ENCODE peak calls at places on chromosomes 2 and 18, in five cellular contexts. Y, E, Q, V and K are unnamed samples.

GRCh38 chr2:174597347-174598047 is at the start of gene WIPF1:
- DNase-seq in Q (peak), E (no peak), Y (no peak), V (peak), K (no peak)

GRCh38 chr2:223835701-223836532 is 1.5 kb downstream of the AP1S3 start:
- DNase-seq in E (no peak), V (no peak), Q (peak), Y (peak), K (peak)

GRCh38 chr2:71948781-71949536 is 198.7 kb downstream of the CYP26B1 start:
- DNase-seq in Y (no peak), Q (no peak), V (peak), E (no peak), K (no peak)

GRCh38 chr2:48347712-48348111 is 182.2 kb upstream of the STON1 start:
- DNase-seq in Q (no peak), E (no peak), V (peak), Y (no peak), K (no peak)

GRCh38 chr18:55384551-55385275 is 203.3 kb downstream of the TCF4 start:
- DNase-seq in Y (peak), E (peak), V (peak), Q (peak), K (no peak)

GRCh38 chr2:239882335-239882734 is 142.8 kb downstream of the NDUFA10 start:
- DNase-seq in V (peak), Q (peak), Y (peak), E (peak), K (peak)

GRCh38 chr2:19068206-19068605 is 290.2 kb downstream of the OSR1 start:
- DNase-seq in Q (no peak), Y (no peak), E (no peak), V (no peak), K (no peak)

GRCh38 chr2:46695283-46695682 is 215.9 kb downstream of the TMEM247 start:
- DNase-seq in E (no peak), V (peak), Y (no peak), Q (no peak), K (no peak)

GRCh38 chr2:96760986-96761832 is 507 bp downstream of the CNNM4 start:
- DNase-seq in V (peak), E (peak), Q (no peak), Y (peak), K (peak)

GRCh38 chr2:102520801-102521200 is 47.8 kb downstream of the SLC9A4 start:
- DNase-seq in Q (no peak), E (no peak), Y (no peak), V (no peak), K (peak)

GRCh38 chr2:216845426-216845825 is 14.4 kb downstream of the TNP1 start:
- DNase-seq in E (no peak), Q (no peak), Y (no peak), V (no peak), K (no peak)

GRCh38 chr2:50059462-50059861 is 905.1 kb upstream of the FSHR start:
- DNase-seq in V (no peak), Q (no peak), E (no peak), Y (no peak), K (no peak)

GRCh38 chr2:59254279-59254678 is 1013.2 kb upstream of the FANCL start:
- DNase-seq in Y (no peak), Q (no peak), E (no peak), V (no peak), K (no peak)

GRCh38 chr18:3914833-3915598 is 465.0 kb downstream of the TGIF1 start:
- DNase-seq in V (no peak), Q (peak), Y (no peak), E (no peak), K (no peak)

GRCh38 chr2:103004426-103004942 is 242.7 kb downstream of the TMEM182 start:
- DNase-seq in E (no peak), Y (no peak), V (no peak), Q (peak), K (no peak)

GRCh38 chr2:72146357-72147302 is 1.0 kb downstream of the CYP26B1 start:
- DNase-seq in Q (no peak), V (no peak), Y (peak), E (peak), K (peak)

GRCh38 chr2:191675807-191676667 is 1.9 kb upstream of the NABP1 start:
- DNase-seq in Y (peak), Q (peak), E (no peak), V (no peak), K (no peak)

GRCh38 chr2:201698588-201699226 is at the start of gene MPP4:
- DNase-seq in E (no peak), Y (no peak), V (peak), Q (no peak), K (no peak)

GRCh38 chr2:232328038-232328435 is 50.5 kb upstream of the ALPP start:
- DNase-seq in Y (no peak), Q (no peak), E (no peak), V (no peak), K (no peak)

GRCh38 chr2:21822505-21822904 is 698.7 kb downstream of the TDRD15 start:
- DNase-seq in V (no peak), E (no peak), Q (no peak), Y (no peak), K (no peak)

GRCh38 chr2:9554841-9555337 is 741 bp downstream of the ADAM17 start:
- DNase-seq in Q (peak), Y (peak), V (peak), E (peak), K (peak)

GRCh38 chr18:11857177-11857887 is 6.1 kb downstream of the CHMP1B start:
- DNase-seq in Y (peak), Q (no peak), E (peak), V (peak), K (peak)

GRCh38 chr18:987325-988186 is 82.9 kb downstream of the ADCYAP1 start:
- DNase-seq in Q (no peak), V (peak), E (no peak), Y (no peak), K (no peak)

GRCh38 chr2:188142636-188143035 is 149.0 kb upstream of the GULP1 start:
- DNase-seq in V (peak), Q (no peak), E (no peak), Y (no peak), K (no peak)

GRCh38 chr2:209642146-209642815 is 129.4 kb upstream of the UNC80 start:
- DNase-seq in Q (no peak), E (no peak), V (peak), Y (no peak), K (no peak)
- H3K4me2 ChIP-seq in Q (no peak), E (no peak), V (no peak), Y (no peak), K (no peak)

DNA sequence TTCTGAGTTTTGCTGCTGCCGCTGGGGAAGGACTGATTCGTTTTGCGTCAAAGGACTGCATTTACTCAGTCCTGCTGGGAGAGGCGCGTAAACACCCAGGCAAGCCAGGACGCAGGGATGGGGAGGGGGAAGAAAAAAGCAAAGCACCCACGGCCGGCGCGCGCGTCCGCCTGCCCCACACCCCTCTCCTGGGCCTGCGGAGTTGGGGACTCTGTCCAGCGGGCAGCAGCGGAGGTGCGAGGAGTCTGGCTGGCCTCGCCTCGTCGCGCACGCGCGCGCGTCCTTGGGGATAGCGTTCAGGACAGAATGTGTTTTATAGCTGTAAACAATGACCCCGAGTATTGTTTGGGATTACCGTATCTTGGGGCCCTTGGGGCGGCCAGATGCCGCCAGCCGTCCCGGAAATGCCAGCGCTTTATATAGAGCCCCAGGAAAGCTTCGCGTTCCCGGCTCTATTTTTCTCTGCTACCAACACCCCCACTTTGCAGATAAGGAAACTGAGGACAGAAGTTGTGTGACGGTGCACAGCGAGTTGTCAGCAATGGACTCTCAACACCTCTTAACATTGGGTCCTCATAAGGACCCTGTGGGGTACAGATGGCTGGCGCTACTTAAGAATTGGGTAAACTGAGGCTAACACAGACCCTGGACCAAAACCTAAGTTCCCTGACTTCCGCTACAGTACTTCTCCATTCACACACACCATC is 1.6 kb upstream of the FOSL2 start:
- DNase-seq in Y (peak), E (peak), V (peak), Q (peak), K (peak)
- TF ChIP-seq EZH2phosphoT487 in Y (no peak), E (no peak), V (no peak), Q (no peak), K (no peak)

GRCh38 chr18:77250501-77250925 is 865 bp downstream of the GALR1 start:
- DNase-seq in Q (no peak), Y (peak), E (peak), V (no peak), K (no peak)
- TF ChIP-seq EZH2 in Q (no peak), Y (peak), E (peak), V (no peak), K (no peak)

GRCh38 chr2:24350826-24351626 is 9.3 kb downstream of the ITSN2 start:
- DNase-seq in Q (no peak), V (no peak), Y (no peak), E (no peak), K (no peak)
- H3K4me2 ChIP-seq in Q (peak), V (no peak), Y (no peak), E (no peak), K (no peak)

DNA sequence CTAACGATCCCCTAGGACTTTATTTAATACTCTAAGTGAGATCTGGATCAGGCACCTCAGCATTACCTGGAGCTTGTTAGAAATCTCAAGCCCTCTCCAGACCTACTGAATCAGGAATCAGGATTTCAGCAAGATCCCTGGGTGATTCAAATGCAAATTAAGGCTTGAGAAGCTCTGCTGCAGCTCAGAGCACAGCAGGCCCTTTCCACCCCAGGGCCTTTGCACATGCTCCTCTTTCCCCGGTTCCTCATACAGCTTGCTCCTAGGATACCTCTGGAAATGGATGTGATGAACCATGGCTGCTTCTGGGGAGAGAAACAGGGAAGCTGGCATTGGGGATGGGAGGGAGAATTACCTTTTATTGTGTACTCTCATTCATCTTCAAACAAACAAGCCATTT is 40.3 kb upstream of the MGAT4A start:
- DNase-seq in V (no peak), Y (peak), Q (no peak), E (no peak), K (no peak)
- TF ChIP-seq EZH2phosphoT487 in V (no peak), Y (no peak), Q (no peak), E (no peak), K (no peak)

DNA sequence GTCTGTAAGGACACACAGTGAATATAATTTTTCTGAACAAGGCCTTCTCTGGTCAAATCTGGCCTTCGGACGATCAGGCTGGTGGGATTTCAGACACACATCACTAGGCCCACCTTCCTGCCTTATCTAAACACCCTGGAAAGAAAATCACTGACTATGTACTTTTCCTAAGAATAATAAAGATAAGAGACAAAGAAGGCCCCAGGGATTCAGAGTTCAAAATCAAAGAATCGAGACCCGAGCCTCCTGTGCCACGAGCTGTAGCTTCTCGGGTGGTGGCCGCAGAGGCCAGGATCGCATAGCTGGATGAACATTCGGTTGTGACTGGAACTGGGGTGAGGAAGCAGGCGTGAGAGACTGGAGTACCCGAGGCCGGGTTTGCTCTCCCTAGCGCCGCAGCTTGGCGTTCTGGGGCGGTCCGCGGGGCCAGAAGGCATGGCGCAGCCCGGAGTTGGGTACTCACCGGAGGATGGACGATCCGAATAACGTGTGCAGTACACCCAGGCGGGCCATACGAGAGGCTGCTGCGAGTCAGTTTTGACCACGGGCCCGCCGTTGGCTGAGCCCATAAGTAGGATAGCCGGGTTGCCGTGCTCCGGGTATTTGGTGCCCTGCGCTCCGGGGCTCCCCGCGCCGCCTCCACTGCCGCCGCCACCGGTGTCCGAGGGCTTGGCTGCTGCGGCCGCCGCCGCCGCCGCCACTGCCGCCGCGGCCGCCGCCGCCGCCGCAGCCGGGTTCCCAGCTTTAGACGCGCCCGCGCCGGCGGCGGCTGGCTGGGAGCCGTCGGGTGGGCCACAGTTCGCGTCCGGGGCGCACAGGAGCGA is 1.4 kb downstream of the EN1 start:
- DNase-seq in V (peak), Q (no peak), E (peak), Y (peak), K (no peak)
- TF ChIP-seq EZH2 in V (no peak), Q (no peak), E (peak), Y (peak), K (peak)

GRCh38 chr2:204468689-204469429 is 76.4 kb upstream of the PARD3B start:
- DNase-seq in V (peak), Y (no peak), Q (no peak), E (no peak), K (no peak)
- H3K4me2 ChIP-seq in V (peak), Y (no peak), Q (no peak), E (no peak), K (no peak)